ENCODE peak calls at places on chromosomes 7 and 10, in nine cellular contexts. One of them, this sample, is unnamed.

GRCh38 chr10:113426181-113426837 is 126.5 kb upstream of the HABP2 start:
- DNase-seq in HepG2: no peak
- DNase-seq in HFFc6: no peak
- DNase-seq in fibroblast of mammary gland: no peak
- DNase-seq in transverse colon: no peak
- DNase-seq in A549: no peak
- DNase-seq in fibroblast of the aortic adventitia: no peak
- DNase-seq in NB4: no peak
- DNase-seq in OCI-LY7: no peak
- DNase-seq in this sample: no peak

GRCh38 chr7:107815254-107815882 is 12.3 kb upstream of the SLC26A3 start:
- DNase-seq in transverse colon: no peak
- DNase-seq in HepG2: no peak
- DNase-seq in HFFc6: no peak
- DNase-seq in fibroblast of mammary gland: peak
- DNase-seq in fibroblast of the aortic adventitia: no peak
- DNase-seq in A549: no peak
- DNase-seq in NB4: no peak
- DNase-seq in OCI-LY7: no peak
- DNase-seq in this sample: no peak

GRCh38 chr7:114959931-114960330 is 38.0 kb downstream of the MDFIC start:
- DNase-seq in NB4: no peak
- DNase-seq in HepG2: no peak
- DNase-seq in fibroblast of mammary gland: peak
- DNase-seq in A549: no peak
- DNase-seq in OCI-LY7: no peak
- DNase-seq in HFFc6: no peak
- DNase-seq in transverse colon: no peak
- DNase-seq in fibroblast of the aortic adventitia: peak
- DNase-seq in this sample: no peak

GRCh38 chr10:118569241-118569881 is 26.1 kb downstream of the PRLHR start:
- DNase-seq in fibroblast of the aortic adventitia: peak
- DNase-seq in NB4: no peak
- DNase-seq in HepG2: no peak
- DNase-seq in OCI-LY7: no peak
- DNase-seq in A549: no peak
- DNase-seq in transverse colon: no peak
- DNase-seq in HFFc6: peak
- DNase-seq in fibroblast of mammary gland: peak
- DNase-seq in this sample: no peak

GRCh38 chr10:114525368-114525949 is 121.2 kb upstream of the AFAP1L2 start:
- DNase-seq in HFFc6: no peak
- DNase-seq in HepG2: no peak
- DNase-seq in transverse colon: no peak
- DNase-seq in OCI-LY7: peak
- DNase-seq in NB4: no peak
- DNase-seq in fibroblast of mammary gland: peak
- DNase-seq in fibroblast of the aortic adventitia: peak
- DNase-seq in A549: no peak
- DNase-seq in this sample: no peak

GRCh38 chr7:101739757-101740398 is 77.5 kb upstream of the CUX1 start:
- DNase-seq in fibroblast of mammary gland: no peak
- DNase-seq in A549: no peak
- DNase-seq in HFFc6: no peak
- DNase-seq in fibroblast of the aortic adventitia: no peak
- DNase-seq in NB4: peak
- DNase-seq in OCI-LY7: peak
- DNase-seq in transverse colon: no peak
- DNase-seq in HepG2: no peak
- DNase-seq in this sample: no peak

GRCh38 chr7:24827589-24827988 is 70.3 kb upstream of the GSDME start:
- DNase-seq in fibroblast of the aortic adventitia: peak
- DNase-seq in fibroblast of mammary gland: peak
- DNase-seq in HFFc6: peak
- DNase-seq in A549: no peak
- DNase-seq in OCI-LY7: no peak
- DNase-seq in transverse colon: no peak
- DNase-seq in NB4: no peak
- DNase-seq in HepG2: no peak
- DNase-seq in this sample: no peak

GRCh38 chr7:50359995-50360925 is 55.7 kb downstream of the IKZF1 start:
- DNase-seq in transverse colon: peak
- DNase-seq in OCI-LY7: no peak
- DNase-seq in fibroblast of the aortic adventitia: peak
- DNase-seq in HFFc6: no peak
- DNase-seq in HepG2: no peak
- DNase-seq in A549: no peak
- DNase-seq in NB4: no peak
- DNase-seq in fibroblast of mammary gland: peak
- DNase-seq in this sample: no peak

GRCh38 chr7:107687656-107688055 is 27.0 kb downstream of the SLC26A4 start:
- DNase-seq in fibroblast of the aortic adventitia: no peak
- DNase-seq in fibroblast of mammary gland: peak
- DNase-seq in HFFc6: peak
- DNase-seq in transverse colon: no peak
- DNase-seq in NB4: no peak
- DNase-seq in OCI-LY7: no peak
- DNase-seq in HepG2: no peak
- DNase-seq in A549: no peak
- DNase-seq in this sample: no peak

GRCh38 chr7:134513169-134513752 is 14.1 kb upstream of the AKR1B10 start:
- DNase-seq in NB4: peak
- DNase-seq in A549: peak
- DNase-seq in HepG2: peak
- DNase-seq in HFFc6: peak
- DNase-seq in transverse colon: peak
- DNase-seq in fibroblast of mammary gland: peak
- DNase-seq in fibroblast of the aortic adventitia: peak
- DNase-seq in OCI-LY7: peak
- DNase-seq in this sample: peak
- TF ChIP-seq CTCF in NB4: peak
- TF ChIP-seq CTCF in A549: peak
- TF ChIP-seq CTCF in HepG2: peak
- TF ChIP-seq CTCF in HFFc6: peak
- TF ChIP-seq CTCF in transverse colon: peak
- TF ChIP-seq CTCF in fibroblast of mammary gland: peak
- TF ChIP-seq CTCF in fibroblast of the aortic adventitia: peak
- TF ChIP-seq CTCF in OCI-LY7: peak
- TF ChIP-seq CTCF in this sample: peak

GRCh38 chr10:124090630-124091209 is 2.7 kb downstream of the CHST15 start:
- DNase-seq in OCI-LY7: no peak
- DNase-seq in transverse colon: no peak
- DNase-seq in NB4: no peak
- DNase-seq in HepG2: peak
- DNase-seq in HFFc6: no peak
- DNase-seq in A549: no peak
- DNase-seq in fibroblast of the aortic adventitia: no peak
- DNase-seq in fibroblast of mammary gland: no peak
- DNase-seq in this sample: no peak
- TF ChIP-seq CTCF in OCI-LY7: no peak
- TF ChIP-seq CTCF in transverse colon: no peak
- TF ChIP-seq CTCF in NB4: no peak
- TF ChIP-seq CTCF in HepG2: peak
- TF ChIP-seq CTCF in HFFc6: no peak
- TF ChIP-seq CTCF in A549: no peak
- TF ChIP-seq CTCF in fibroblast of the aortic adventitia: no peak
- TF ChIP-seq CTCF in fibroblast of mammary gland: no peak
- TF ChIP-seq CTCF in this sample: no peak

DNA sequence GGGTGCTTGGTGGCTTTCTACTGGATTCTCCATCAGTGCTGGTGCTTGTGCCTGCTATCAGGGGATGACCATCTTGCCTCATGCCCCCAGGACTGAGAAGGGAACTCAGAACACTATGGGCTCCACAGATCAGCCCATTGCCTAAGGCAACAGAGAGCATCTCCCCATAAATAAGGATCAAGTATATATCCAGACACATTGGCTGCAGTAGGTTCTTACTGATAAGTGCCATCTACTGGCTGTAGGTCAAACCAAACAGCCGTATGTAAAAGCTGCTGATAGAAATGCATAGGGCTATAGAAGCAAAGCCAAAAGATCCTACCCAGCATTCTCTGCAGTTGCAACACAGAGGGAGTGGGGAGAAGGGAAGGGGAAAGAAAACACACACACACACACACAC is 153.7 kb downstream of the CDK14 start:
- DNase-seq in HepG2: peak
- DNase-seq in transverse colon: no peak
- DNase-seq in NB4: peak
- DNase-seq in A549: peak
- DNase-seq in fibroblast of mammary gland: peak
- DNase-seq in fibroblast of the aortic adventitia: peak
- DNase-seq in HFFc6: peak
- DNase-seq in OCI-LY7: peak
- DNase-seq in this sample: no peak
- TF ChIP-seq CTCF in HepG2: peak
- TF ChIP-seq CTCF in transverse colon: no peak
- TF ChIP-seq CTCF in NB4: peak
- TF ChIP-seq CTCF in A549: no peak
- TF ChIP-seq CTCF in fibroblast of mammary gland: peak
- TF ChIP-seq CTCF in fibroblast of the aortic adventitia: peak
- TF ChIP-seq CTCF in HFFc6: peak
- TF ChIP-seq CTCF in OCI-LY7: peak
- TF ChIP-seq CTCF in this sample: no peak

DNA sequence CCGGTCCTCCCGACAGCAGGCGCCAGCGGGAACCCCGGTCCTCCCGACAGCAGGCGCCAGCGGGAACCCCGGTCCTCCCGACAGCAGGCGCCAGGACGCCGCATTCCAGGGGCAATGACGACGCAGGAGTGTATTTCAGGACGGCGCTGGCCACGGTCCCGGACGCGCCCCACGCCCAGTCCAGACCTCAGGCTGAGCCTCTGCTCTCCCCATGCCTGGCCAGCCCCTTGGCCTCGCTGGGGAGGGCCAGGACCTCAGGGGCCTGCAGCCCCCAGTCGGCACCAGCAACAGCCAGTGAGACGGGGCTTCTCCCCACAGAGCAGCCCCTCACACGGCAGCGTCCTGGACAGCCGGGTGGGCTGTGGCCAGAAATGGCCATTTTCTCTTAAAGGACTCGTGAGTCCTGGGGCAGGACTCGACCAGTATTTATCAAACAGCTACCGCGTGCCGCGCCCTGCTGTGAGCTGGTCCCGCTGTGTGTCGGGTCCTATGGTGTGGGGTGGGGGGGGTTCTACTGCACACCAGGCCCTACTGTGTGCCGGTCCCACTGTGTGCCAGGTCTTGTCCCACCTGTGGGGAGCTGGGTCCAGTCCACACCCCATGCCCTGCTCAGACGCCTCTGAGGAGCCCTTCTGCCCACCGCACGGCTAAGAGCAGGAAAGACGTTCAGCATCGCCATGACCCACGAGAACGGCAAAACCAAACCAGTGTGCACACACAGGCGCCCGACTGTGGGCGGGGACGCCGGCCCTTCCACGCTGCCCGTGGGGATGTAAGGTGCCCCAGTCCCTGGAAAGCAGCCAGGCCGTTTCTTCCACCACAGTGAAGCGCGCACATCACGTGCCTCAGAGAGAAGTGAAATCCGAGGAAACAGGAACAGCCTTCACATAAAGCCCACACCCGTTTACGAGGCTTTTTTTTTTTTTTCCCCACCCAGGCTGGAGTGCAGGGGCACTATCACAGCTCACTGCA is 33.3 kb downstream of the GET4 start:
- DNase-seq in fibroblast of mammary gland: no peak
- DNase-seq in OCI-LY7: peak
- DNase-seq in HFFc6: peak
- DNase-seq in fibroblast of the aortic adventitia: peak
- DNase-seq in NB4: peak
- DNase-seq in transverse colon: peak
- DNase-seq in HepG2: no peak
- DNase-seq in A549: peak
- DNase-seq in this sample: no peak
- TF ChIP-seq CTCF in fibroblast of mammary gland: no peak
- TF ChIP-seq CTCF in OCI-LY7: no peak
- TF ChIP-seq CTCF in HFFc6: no peak
- TF ChIP-seq CTCF in fibroblast of the aortic adventitia: no peak
- TF ChIP-seq CTCF in NB4: no peak
- TF ChIP-seq CTCF in transverse colon: no peak
- TF ChIP-seq CTCF in HepG2: no peak
- TF ChIP-seq CTCF in A549: no peak
- TF ChIP-seq CTCF in this sample: no peak

DNA sequence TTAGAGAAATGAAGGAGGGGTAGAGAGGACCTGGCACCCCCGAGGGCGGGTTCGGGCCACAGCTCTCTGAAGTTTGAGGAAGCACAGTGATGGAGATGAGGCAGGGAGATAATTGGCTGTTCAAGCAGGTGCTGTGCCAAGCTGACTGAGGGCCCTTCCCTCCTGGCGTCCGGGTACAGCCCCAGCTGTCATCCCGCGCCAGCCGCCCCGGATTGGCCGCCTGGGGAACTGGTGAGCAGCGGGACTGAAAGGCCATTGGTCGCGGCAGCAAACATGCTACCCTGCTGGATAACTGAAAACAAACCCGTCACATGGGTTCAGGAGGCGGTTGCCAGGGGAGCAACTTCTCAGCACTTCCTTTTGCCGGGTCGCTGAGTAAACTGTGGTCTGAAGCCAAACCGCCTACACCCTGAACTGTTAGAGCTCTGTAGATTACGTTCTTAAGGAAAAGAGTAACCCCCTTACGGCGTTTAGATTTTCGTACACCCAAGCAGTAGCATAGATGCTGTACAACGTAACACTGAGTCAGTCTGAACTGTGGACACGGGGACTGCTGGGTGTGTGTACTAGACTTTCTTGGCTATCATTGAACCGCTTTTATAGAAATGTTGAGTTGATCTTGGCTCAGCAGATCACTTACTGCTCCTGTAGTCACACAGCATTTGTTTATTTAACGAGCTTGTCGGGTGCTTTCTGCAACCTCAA is 1.3 kb downstream of the INSIG1 start:
- DNase-seq in fibroblast of the aortic adventitia: peak
- DNase-seq in HepG2: no peak
- DNase-seq in A549: peak
- DNase-seq in HFFc6: peak
- DNase-seq in fibroblast of mammary gland: peak
- DNase-seq in transverse colon: peak
- DNase-seq in OCI-LY7: peak
- DNase-seq in NB4: peak
- DNase-seq in this sample: peak
- TF ChIP-seq CTCF in fibroblast of the aortic adventitia: peak
- TF ChIP-seq CTCF in HepG2: no peak
- TF ChIP-seq CTCF in A549: no peak
- TF ChIP-seq CTCF in HFFc6: no peak
- TF ChIP-seq CTCF in fibroblast of mammary gland: no peak
- TF ChIP-seq CTCF in transverse colon: peak
- TF ChIP-seq CTCF in OCI-LY7: no peak
- TF ChIP-seq CTCF in NB4: no peak
- TF ChIP-seq CTCF in this sample: no peak

DNA sequence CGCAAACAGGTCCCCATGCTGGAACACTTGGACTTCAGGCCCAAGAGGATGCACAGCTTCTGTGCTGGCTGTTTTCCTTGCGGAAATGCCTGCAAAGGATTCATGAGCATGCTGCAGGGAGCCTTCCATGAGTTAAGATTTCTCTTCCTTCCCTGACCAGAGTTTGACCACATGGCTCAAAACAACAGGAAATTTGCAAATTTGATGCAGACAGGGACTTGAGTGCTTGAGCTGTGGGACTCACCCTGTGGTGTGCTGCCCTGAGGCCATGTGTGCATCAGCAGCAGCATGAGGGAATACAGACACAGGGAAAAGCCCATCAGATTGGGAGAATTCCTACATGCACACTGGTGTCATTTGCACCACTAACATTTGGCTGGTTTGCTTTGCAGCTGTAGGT is 195.4 kb downstream of the CDC14C start:
- DNase-seq in A549: no peak
- DNase-seq in fibroblast of mammary gland: no peak
- DNase-seq in OCI-LY7: no peak
- DNase-seq in HepG2: no peak
- DNase-seq in transverse colon: no peak
- DNase-seq in NB4: no peak
- DNase-seq in HFFc6: no peak
- DNase-seq in fibroblast of the aortic adventitia: no peak
- DNase-seq in this sample: no peak
- TF ChIP-seq CTCF in A549: no peak
- TF ChIP-seq CTCF in fibroblast of mammary gland: no peak
- TF ChIP-seq CTCF in OCI-LY7: no peak
- TF ChIP-seq CTCF in HepG2: no peak
- TF ChIP-seq CTCF in transverse colon: no peak
- TF ChIP-seq CTCF in NB4: no peak
- TF ChIP-seq CTCF in HFFc6: no peak
- TF ChIP-seq CTCF in fibroblast of the aortic adventitia: no peak
- TF ChIP-seq CTCF in this sample: no peak

This sample was measured in mesothelial cell of epicardium.